ENCODE peak calls at places on chromosomes 11 and 22, in seven cellular contexts. S is H1, F is SK-N-SH, H is HCT116, C is HepG2, O is K562, Y is GM12878. M is an unnamed sample.
A peak's percentile ranks its signal among the peaks of the same experiment; 100 is the strongest.

GRCh38 chr22:41517172-41518047 is 26.9 kb downstream of the POLR3H start:
- DNase-seq in Y (no peak), H (no peak), F (peak; percentile 75), S (no peak), C (peak; percentile 27), O (no peak), M (peak; percentile 66)

GRCh38 chr11:443542-444199 is 1.9 kb upstream of the ANO9 start:
- DNase-seq in F (no peak), O (no peak), H (no peak), S (no peak), Y (no peak), C (no peak), M (no peak)

GRCh38 chr11:66976048-66976467 is 954 bp downstream of the C11orf86 start:
- DNase-seq in C (peak; percentile 35), Y (no peak), H (no peak), O (peak; percentile 78), S (peak; percentile 67), F (peak; percentile 86), M (no peak)

GRCh38 chr11:71311928-71312510 is 59.6 kb upstream of the SHANK2 start:
- DNase-seq in Y (no peak), O (no peak), C (no peak), F (no peak), H (no peak), S (no peak), M (no peak)

GRCh38 chr11:111454561-111455192 is 57.5 kb downstream of the BTG4 start:
- DNase-seq in C (peak; percentile 42), O (peak; percentile 79), S (no peak), Y (no peak), H (no peak), F (peak; percentile 78), M (peak; percentile 36)

GRCh38 chr11:69797737-69798528 is 21.3 kb downstream of the FGF3 start:
- DNase-seq in O (no peak), H (no peak), S (no peak), C (no peak), F (no peak), Y (no peak), M (no peak)

GRCh38 chr11:31966846-31967245 is 124.0 kb upstream of the RCN1 start:
- DNase-seq in Y (no peak), C (no peak), S (no peak), O (no peak), F (no peak), H (no peak), M (no peak)

GRCh38 chr22:36224245-36224644 is 15.1 kb downstream of the APOL2 start:
- DNase-seq in H (no peak), C (no peak), S (no peak), Y (no peak), F (no peak), O (no peak), M (no peak)

GRCh38 chr11:116176484-116177005 is 596.2 kb downstream of the BUD13 start:
- DNase-seq in S (no peak), H (no peak), Y (no peak), F (no peak), C (no peak), O (no peak), M (no peak)

GRCh38 chr11:84438565-84438964 is 1152.4 kb upstream of the CCDC90B start:
- DNase-seq in H (no peak), F (no peak), O (no peak), S (no peak), C (no peak), Y (no peak), M (no peak)

GRCh38 chr11:5547982-5548381 is 358 bp downstream of the OR52H1 start:
- DNase-seq in F (no peak), S (no peak), H (no peak), C (no peak), O (no peak), Y (peak; percentile 19), M (no peak)

GRCh38 chr22:46769191-46769675 is 6.8 kb downstream of the TBC1D22A start:
- DNase-seq in Y (no peak), C (no peak), S (no peak), O (no peak), H (no peak), F (no peak), M (no peak)

GRCh38 chr11:122138759-122139594 is 23.0 kb upstream of the BLID start:
- DNase-seq in Y (no peak), C (no peak), S (no peak), F (no peak), O (no peak), H (no peak), M (no peak)

GRCh38 chr11:118908931-118909618 is 16.7 kb downstream of the BCL9L start:
- DNase-seq in Y (no peak), O (no peak), C (no peak), S (no peak), H (no peak), F (peak; percentile 89), M (no peak)

GRCh38 chr22:30866811-30867271 is 101.7 kb downstream of the MORC2 start:
- DNase-seq in S (no peak), H (no peak), F (peak; percentile 50), C (peak; percentile 31), O (peak; percentile 18), Y (no peak), M (no peak)

GRCh38 chr22:38981005-38981658 is 1.0 kb upstream of the APOBEC3B start:
- DNase-seq in F (no peak), S (no peak), Y (no peak), C (peak; percentile 67), O (peak; percentile 61), H (peak; percentile 37), M (peak; percentile 48)

GRCh38 chr11:71298016-71298550 is 45.7 kb upstream of the SHANK2 start:
- DNase-seq in Y (no peak), S (no peak), F (no peak), C (no peak), H (no peak), O (no peak), M (no peak)

GRCh38 chr11:30855383-30856006 is 269.3 kb upstream of the MPPED2 start:
- DNase-seq in F (peak; percentile 12), H (no peak), C (peak; percentile 2), O (no peak), Y (no peak), S (no peak), M (peak; percentile 45)

GRCh38 chr22:50576070-50576469 is 2.2 kb downstream of the CPT1B start:
- DNase-seq in O (peak; percentile 34), Y (no peak), S (no peak), F (peak; percentile 64), H (peak; percentile 52), C (peak; percentile 81), M (peak; percentile 62)

GRCh38 chr22:23067023-23067650 is 3.2 kb upstream of the GNAZ start:
- DNase-seq in F (no peak), C (no peak), O (peak; percentile 53), Y (no peak), S (no peak), H (no peak), M (no peak)

GRCh38 chr11:107606122-107606521 is 15.2 kb downstream of the ELMOD1 start:
- DNase-seq in C (no peak), S (no peak), F (peak; percentile 5), O (no peak), H (no peak), Y (no peak), M (no peak)

GRCh38 chr11:116232364-116232801 is 540.4 kb downstream of the BUD13 start:
- DNase-seq in S (no peak), H (no peak), F (no peak), O (no peak), C (no peak), Y (no peak), M (no peak)

GRCh38 chr22:37608477-37609239 is at the start of gene GGA1:
- DNase-seq in H (peak; percentile 96), S (peak; percentile 83), F (peak; percentile 97), O (peak; percentile 90), Y (no peak), C (peak; percentile 94), M (peak; percentile 95)

GRCh38 chr11:61554172-61554988 is 26.5 kb downstream of the SYT7 start:
- DNase-seq in Y (no peak), O (peak; percentile 51), C (no peak), F (no peak), H (no peak), S (no peak), M (no peak)

GRCh38 chr11:12201016-12201985 is 90.9 kb downstream of the MICAL2 start:
- DNase-seq in C (peak; percentile 15), O (peak; percentile 90), Y (no peak), H (no peak), F (peak; percentile 60), S (no peak), M (no peak)
- TF ChIP-seq JUND in C (no peak), O (peak; percentile 98), Y (no peak), H (no peak), F (peak; percentile 43), S (no peak), M (no peak)

DNA sequence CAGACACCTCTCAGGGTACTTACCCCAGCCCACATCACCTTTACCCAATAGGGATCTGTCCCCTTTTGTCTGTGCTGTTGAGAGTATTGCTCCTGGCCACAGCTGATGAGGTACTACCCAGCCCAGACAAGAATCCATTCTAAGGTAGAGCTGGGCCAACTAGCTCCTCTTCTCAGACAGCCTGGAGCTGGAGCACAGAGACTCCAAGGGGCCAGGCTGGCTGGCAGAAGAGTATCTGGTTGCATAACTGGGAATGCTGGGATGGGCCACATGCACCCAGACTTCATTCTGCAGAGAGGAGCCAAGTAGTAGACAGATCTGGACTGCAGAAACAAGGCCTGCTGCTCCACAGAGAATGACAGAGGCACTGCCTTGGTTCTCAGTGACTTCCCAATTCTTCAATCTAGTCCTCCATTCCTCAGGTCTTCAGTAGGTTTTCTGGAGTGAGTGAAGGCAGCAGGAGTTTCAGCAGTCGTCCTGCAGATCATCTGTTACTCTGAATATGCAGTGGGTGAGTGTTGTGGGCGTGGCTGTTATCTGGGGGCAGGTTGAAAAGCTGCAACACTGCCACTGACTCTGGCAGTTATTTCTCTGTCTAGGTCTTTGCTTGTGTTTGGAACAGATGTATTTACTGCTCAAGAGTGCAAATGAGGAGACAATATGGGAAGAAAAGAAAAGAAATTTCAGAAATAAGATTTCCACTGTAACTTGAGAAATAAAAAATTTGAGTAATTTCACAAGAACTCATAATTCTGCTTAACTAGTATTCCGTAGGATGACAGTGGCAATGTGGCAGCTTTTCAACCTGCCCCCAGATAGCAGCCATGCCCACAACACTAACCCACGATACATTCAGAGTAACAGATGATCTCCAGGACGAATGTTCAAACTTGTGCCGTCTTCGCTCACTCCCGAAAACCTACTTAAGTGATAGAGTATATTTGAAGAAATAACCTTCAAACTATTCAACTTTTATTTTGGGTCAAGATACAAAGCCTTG is 34.9 kb downstream of the MAPK1 start:
- DNase-seq in C (no peak), Y (no peak), H (no peak), F (no peak), S (no peak), O (no peak), M (no peak)
- TF ChIP-seq JUND in C (no peak), Y (no peak), H (no peak), F (no peak), S (no peak), O (no peak), M (no peak)

DNA sequence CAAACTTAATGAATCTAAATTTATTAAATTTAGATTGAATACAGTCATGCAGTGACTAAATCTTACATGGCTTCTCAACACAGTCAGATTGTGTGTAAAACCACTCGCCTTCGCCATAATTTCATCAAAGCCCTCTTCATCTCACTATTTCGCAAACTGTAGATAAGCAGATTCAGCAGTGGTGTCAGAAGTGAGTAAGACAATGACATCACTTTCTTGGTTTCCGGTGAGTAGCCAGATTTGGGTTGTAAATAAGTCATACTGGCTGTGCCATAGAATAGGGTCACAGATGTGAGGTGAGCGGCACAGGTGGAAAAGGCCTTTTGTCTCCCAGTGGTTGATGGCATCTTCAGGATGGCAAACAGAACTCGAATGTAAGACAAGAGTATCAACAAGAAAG is 3.4 kb downstream of the OR10A6 start:
- DNase-seq in C (no peak), S (no peak), F (no peak), H (no peak), O (no peak), Y (no peak), M (no peak)
- TF ChIP-seq JUND in C (no peak), S (no peak), F (no peak), H (no peak), O (no peak), Y (no peak), M (no peak)

GRCh38 chr11:48169259-48169658 is 47.4 kb upstream of the OR4B1 start:
- DNase-seq in O (no peak), S (no peak), C (no peak), Y (no peak), H (no peak), F (no peak), M (no peak)
- TF ChIP-seq JUND in O (no peak), S (no peak), C (no peak), Y (no peak), H (no peak), F (no peak), M (no peak)

M was measured in T47D.